ENCODE peak calls at places on chromosome 20, in five cellular contexts. Q, T, G, D and S are unnamed samples. For H3K4me1, the result is how much of the 10 kb centered on the place peaks cover.

GRCh38 chr20:63025534-63026331 is 19.0 kb upstream of the BHLHE23 start:
- DNase-seq in T (no peak), Q (no peak), G (peak), D (peak), S (no peak)

GRCh38 chr20:19993937-19994667 is 23.1 kb upstream of the NAA20 start:
- DNase-seq in G (no peak), Q (peak), T (no peak), D (peak), S (no peak)

GRCh38 chr20:58242824-58243223 is 14.4 kb upstream of the ANKRD60 start:
- DNase-seq in T (no peak), D (no peak), G (no peak), Q (no peak), S (no peak)

GRCh38 chr20:51221791-51222408 is 199.0 kb upstream of the KCNG1 start:
- DNase-seq in T (no peak), G (no peak), D (peak), Q (peak), S (no peak)

GRCh38 chr20:4555188-4555893 is 166.4 kb upstream of the PRND start:
- DNase-seq in G (no peak), D (peak), T (no peak), Q (peak), S (no peak)

GRCh38 chr20:24991897-24992419 is 593 bp downstream of the APMAP start:
- DNase-seq in Q (no peak), T (no peak), D (no peak), G (no peak), S (peak)

GRCh38 chr20:3763691-3764601 is 3.6 kb downstream of the ADISSP start:
- DNase-seq in Q (no peak), D (no peak), T (no peak), G (no peak), S (no peak)

GRCh38 chr20:58131111-58131510 is 97.3 kb downstream of the ANKRD60 start:
- DNase-seq in G (no peak), D (no peak), T (no peak), Q (peak), S (peak)

GRCh38 chr20:48017504-48017903 is 232.2 kb upstream of the SULF2 start:
- DNase-seq in Q (no peak), T (no peak), G (no peak), D (no peak), S (no peak)

GRCh38 chr20:697826-698225 is 22.2 kb upstream of the SCRT2 start:
- DNase-seq in T (no peak), D (no peak), Q (no peak), G (no peak), S (no peak)

GRCh38 chr20:58583586-58583985 is 67.5 kb upstream of the STX16 start:
- DNase-seq in T (no peak), G (no peak), D (no peak), Q (no peak), S (no peak)

GRCh38 chr20:45157977-45158376 is 16.7 kb upstream of the PI3 start:
- DNase-seq in T (no peak), D (peak), G (no peak), Q (no peak), S (no peak)

GRCh38 chr20:51960004-51960403 is 157.7 kb upstream of the SALL4 start:
- DNase-seq in G (no peak), T (no peak), D (no peak), Q (no peak), S (no peak)

GRCh38 chr20:13819885-13820645 is 35.2 kb downstream of the NDUFAF5 start:
- DNase-seq in Q (peak), G (no peak), T (peak), D (peak), S (no peak)

GRCh38 chr20:19783966-19784401 is 25.9 kb downstream of the RIN2 start:
- DNase-seq in Q (peak), D (peak), G (no peak), T (peak), S (peak)

GRCh38 chr20:11845311-11845710 is 72.4 kb upstream of the BTBD3 start:
- DNase-seq in T (no peak), G (no peak), D (peak), Q (no peak), S (no peak)

GRCh38 chr20:45103072-45103471 is 2.1 kb upstream of the KCNS1 start:
- DNase-seq in G (no peak), T (no peak), Q (no peak), D (no peak), S (no peak)

GRCh38 chr20:4283011-4283410 is 267.7 kb upstream of the RNF24 start:
- DNase-seq in T (no peak), D (no peak), G (no peak), Q (no peak), S (no peak)

GRCh38 chr20:9359561-9360308 is 154.7 kb upstream of the LAMP5 start:
- DNase-seq in G (no peak), Q (peak), T (peak), D (peak), S (no peak)

GRCh38 chr20:57326667-57327455 is 2.7 kb upstream of the SPO11 start:
- DNase-seq in G (no peak), Q (peak), D (no peak), T (no peak), S (peak)

GRCh38 chr20:52056203-52057062 is 135.1 kb downstream of the ZFP64 start:
- DNase-seq in T (no peak), Q (no peak), D (peak), G (no peak), S (no peak)

GRCh38 chr20:61419501-61419900 is 167.4 kb downstream of the CDH4 start:
- DNase-seq in Q (no peak), T (no peak), D (no peak), G (no peak), S (no peak)

GRCh38 chr20:4896971-4897497 is 104.3 kb downstream of the SLC23A2 start:
- DNase-seq in T (no peak), Q (peak), G (no peak), D (no peak), S (peak)

GRCh38 chr20:16129411-16129810 is 443.8 kb downstream of the KIF16B start:
- DNase-seq in D (no peak), Q (no peak), T (no peak), G (no peak), S (no peak)

GRCh38 chr20:45970646-45971424 is 1.2 kb downstream of the ZNF335 start:
- DNase-seq in D (peak), Q (peak), T (peak), G (peak), S (no peak)

GRCh38 chr20:51340451-51340840 is 202.1 kb downstream of the NFATC2 start:
- DNase-seq in G (no peak), Q (no peak), D (no peak), T (no peak), S (no peak)

GRCh38 chr20:32155017-32155965 is 45.8 kb downstream of the TM9SF4 start:
- DNase-seq in G (peak), T (peak), D (peak), Q (peak), S (peak)

GRCh38 chr20:10863337-10864060 is 189.7 kb upstream of the JAG1 start:
- DNase-seq in D (peak), G (no peak), Q (peak), T (peak), S (no peak)

GRCh38 chr20:53337419-53338101 is 256.1 kb downstream of the ZNF217 start:
- DNase-seq in T (no peak), G (no peak), D (no peak), Q (no peak), S (no peak)

GRCh38 chr20:57560554-57561355 is at the start of gene PCK1:
- DNase-seq in D (peak), Q (no peak), G (peak), T (peak), S (no peak)

DNA sequence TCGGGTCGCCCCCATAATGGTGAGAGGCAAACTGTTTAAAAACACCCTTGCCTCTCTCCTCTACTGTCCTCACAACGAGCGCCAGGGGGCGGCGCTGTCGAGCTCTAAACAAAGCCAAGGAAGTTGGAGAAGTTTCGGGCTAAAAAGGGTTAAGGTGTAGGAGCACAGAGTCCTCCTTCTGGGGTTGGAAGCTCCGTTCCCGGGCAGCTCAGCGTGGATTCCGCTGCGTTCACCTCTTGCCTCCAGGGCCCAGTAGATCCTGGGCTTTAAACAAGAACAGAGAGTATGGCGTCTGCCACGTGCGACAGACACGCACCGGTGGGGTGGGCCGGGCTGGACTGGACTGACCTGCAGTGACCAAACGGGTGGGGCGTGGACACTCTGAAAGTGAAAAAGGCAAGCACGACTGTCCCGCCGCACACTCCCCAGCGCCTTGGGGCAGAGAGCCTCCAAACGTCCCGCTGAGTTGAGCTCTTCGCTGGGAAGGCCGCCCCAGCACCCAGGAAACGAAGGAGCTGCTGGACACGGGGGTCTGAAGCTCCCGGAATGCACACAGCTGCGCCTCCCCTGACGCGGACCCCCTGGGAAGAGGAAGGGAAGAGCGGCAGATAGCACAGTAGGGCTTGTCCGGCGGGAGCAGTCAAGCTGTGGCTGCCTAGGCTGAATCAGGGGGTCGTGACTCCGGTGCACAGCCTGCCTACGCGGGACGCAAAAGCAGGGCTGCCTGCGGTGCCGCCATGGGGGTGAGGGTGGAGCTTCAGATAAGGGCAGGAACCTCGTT is 1.6 kb upstream of the THBD start:
- DNase-seq in T (peak), Q (peak), D (peak), G (peak), S (peak)
- H3K4me1 ChIP-seq in T (under half), Q (under half), D (under half), G (under half), S (under half)

GRCh38 chr20:1822564-1823420 is 72.4 kb upstream of the SIRPA start:
- DNase-seq in D (peak), T (no peak), G (no peak), Q (no peak), S (no peak)
- TF ChIP-seq CTCF in D (no peak), T (no peak), G (no peak), Q (no peak), S (no peak)

GRCh38 chr20:36463212-36464061 is 77.9 kb upstream of the MYL9 start:
- DNase-seq in D (no peak), G (no peak), Q (no peak), T (no peak), S (no peak)
- H3K27ac ChIP-seq in D (peak), G (peak), Q (peak), T (peak), S (peak)

GRCh38 chr20:17844549-17845298 is 123.9 kb downstream of the SNX5 start:
- DNase-seq in G (no peak), D (no peak), T (no peak), Q (no peak), S (no peak)
- H3K4me1 ChIP-seq in G (under half), D (under half), T (under half), Q (under half), S (under half)

GRCh38 chr20:40255368-40255767 is 433.7 kb downstream of the MAFB start:
- DNase-seq in Q (no peak), G (no peak), D (no peak), T (no peak), S (no peak)
- TF ChIP-seq CTCF in Q (no peak), G (no peak), D (no peak), T (no peak), S (no peak)